ENCODE peak calls at places on chromosome 16, in six cellular contexts. L is lower lobe of right lung, Q is A673, R is tibial artery, G is SJSA1, A is fibroblast of mammary gland. X is an unnamed sample.

GRCh38 chr16:73735018-73735417 is 561.6 kb upstream of the PSMD7 start:
- DNase-seq in L (no peak), Q (no peak), R (no peak), G (peak), A (peak), X (no peak)

GRCh38 chr16:79532785-79533184 is 67.8 kb downstream of the MAF start:
- DNase-seq in L (no peak), Q (no peak), R (no peak), G (no peak), A (no peak), X (no peak)

GRCh38 chr16:57938936-57939871 is 31.7 kb downstream of the CNGB1 start:
- DNase-seq in L (peak), Q (peak), R (peak), G (peak), A (peak), X (no peak)

GRCh38 chr16:85323961-85324253 is 211.6 kb upstream of the CIBAR2 start:
- DNase-seq in L (no peak), Q (no peak), R (no peak), G (no peak), A (no peak), X (no peak)

GRCh38 chr16:7400117-7400890 is 67.7 kb downstream of the RBFOX1 start:
- DNase-seq in L (no peak), Q (no peak), R (no peak), G (no peak), A (no peak), X (no peak)

GRCh38 chr16:11755022-11755760 is 12.5 kb upstream of the TXNDC11 start:
- DNase-seq in L (no peak), Q (no peak), R (no peak), G (no peak), A (no peak), X (no peak)

GRCh38 chr16:9311303-9311954 is 220.0 kb downstream of the HAPSTR1 start:
- DNase-seq in L (no peak), Q (peak), R (no peak), G (no peak), A (no peak), X (no peak)

GRCh38 chr16:46949216-46949892 is 24.1 kb downstream of the DNAJA2 start:
- DNase-seq in L (no peak), Q (no peak), R (no peak), G (no peak), A (no peak), X (no peak)

GRCh38 chr16:54034684-54035083 is 251.9 kb downstream of the IRX3 start:
- DNase-seq in L (no peak), Q (no peak), R (no peak), G (no peak), A (peak), X (no peak)

GRCh38 chr16:78200623-78201096 is 101.2 kb downstream of the WWOX start:
- DNase-seq in L (no peak), Q (no peak), R (no peak), G (no peak), A (no peak), X (no peak)

GRCh38 chr16:69270395-69270794 is 40.8 kb upstream of the VPS4A start:
- DNase-seq in L (no peak), Q (peak), R (no peak), G (no peak), A (peak), X (no peak)

GRCh38 chr16:67781548-67781921 is 24.8 kb downstream of the RANBP10 start:
- DNase-seq in L (no peak), Q (no peak), R (no peak), G (no peak), A (no peak), X (no peak)

GRCh38 chr16:85681255-85681654 is 7.5 kb downstream of the GINS2 start:
- DNase-seq in L (peak), Q (no peak), R (no peak), G (no peak), A (no peak), X (no peak)

GRCh38 chr16:88566158-88566557 is 4.0 kb upstream of the ZC3H18 start:
- DNase-seq in L (no peak), Q (peak), R (no peak), G (no peak), A (peak), X (no peak)

GRCh38 chr16:30380072-30380471 is 2.3 kb downstream of the SEPTIN1 start:
- DNase-seq in L (no peak), Q (no peak), R (no peak), G (no peak), A (no peak), X (no peak)

GRCh38 chr16:30379165-30379783 is 3.1 kb downstream of the SEPTIN1 start:
- DNase-seq in L (no peak), Q (no peak), R (no peak), G (no peak), A (no peak), X (no peak)

GRCh38 chr16:30382398-30383015 is at the start of gene SEPTIN1:
- DNase-seq in L (no peak), Q (no peak), R (no peak), G (no peak), A (no peak), X (no peak)

GRCh38 chr16:30380801-30381208 is 1.6 kb downstream of the SEPTIN1 start:
- DNase-seq in L (no peak), Q (no peak), R (no peak), G (no peak), A (no peak), X (no peak)

GRCh38 chr16:30381351-30382041 is 865 bp downstream of the SEPTIN1 start:
- DNase-seq in L (no peak), Q (no peak), R (no peak), G (no peak), A (no peak), X (no peak)
- H3K4me3 ChIP-seq in L (peak), Q (no peak), R (no peak), G (no peak), A (no peak), X (no peak)

GRCh38 chr16:564690-565419 is 1.9 kb upstream of the NHLRC4 start:
- DNase-seq in L (no peak), Q (no peak), R (no peak), G (no peak), A (no peak), X (peak)
- H3K4me3 ChIP-seq in L (no peak), Q (no peak), R (no peak), G (no peak), A (no peak), X (peak)

DNA sequence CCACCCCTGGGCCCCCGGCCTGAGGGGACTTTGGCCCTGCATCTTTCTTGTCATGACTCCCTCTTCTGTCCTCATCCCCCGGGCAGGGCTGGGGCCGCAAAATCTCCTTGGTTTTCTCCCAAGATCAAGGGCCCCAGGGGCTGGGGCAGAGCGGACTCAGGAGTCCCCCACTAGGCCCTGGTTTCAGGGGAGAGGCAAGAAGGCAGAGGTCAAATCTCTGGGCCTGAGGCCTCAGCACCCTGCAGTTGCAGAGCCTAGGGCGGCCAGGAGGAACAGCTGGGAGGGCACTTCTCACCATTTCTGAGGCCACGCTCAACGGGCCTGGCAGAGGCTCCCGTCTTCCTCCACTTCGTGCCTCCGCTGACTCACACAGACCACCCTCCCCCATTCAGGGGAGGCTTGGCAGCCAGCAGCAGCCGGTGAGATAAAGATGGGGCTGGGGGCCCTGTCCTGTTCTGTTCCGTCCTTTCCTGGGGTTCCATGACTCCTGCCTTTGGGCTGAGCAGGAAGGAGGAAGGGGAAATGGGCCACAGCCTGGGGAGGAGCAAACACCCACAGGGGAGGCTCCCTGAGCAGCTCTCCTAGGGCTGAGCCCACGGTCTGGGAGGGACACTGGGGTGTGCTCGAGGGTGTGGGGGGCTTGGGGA is 12.4 kb downstream of the ZSCAN10 start:
- DNase-seq in L (no peak), Q (no peak), R (no peak), G (no peak), A (no peak), X (no peak)
- H3K4me3 ChIP-seq in L (peak), Q (no peak), R (peak), G (no peak), A (no peak), X (no peak)

DNA sequence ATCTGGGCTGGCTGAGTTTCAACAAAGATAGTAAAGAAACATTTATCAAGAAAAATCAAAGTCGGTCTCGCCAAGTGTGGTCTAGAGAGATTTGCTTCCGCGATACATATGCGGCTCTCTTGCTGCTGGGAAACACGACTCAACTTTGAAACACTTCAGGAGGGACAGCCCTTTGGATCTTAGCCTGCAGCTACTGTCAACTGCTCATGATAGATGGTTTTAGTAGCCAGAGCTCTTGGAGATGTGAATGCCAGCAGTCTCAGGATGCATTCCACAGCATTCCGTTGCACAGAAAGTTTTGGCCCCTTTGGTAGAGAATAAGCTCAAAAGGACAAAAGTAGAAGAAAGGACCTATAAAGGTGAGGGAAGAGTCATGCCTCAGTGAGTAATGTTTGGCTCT is 168.1 kb upstream of the CACNG3 start:
- DNase-seq in L (no peak), Q (no peak), R (no peak), G (no peak), A (no peak), X (no peak)
- H3K4me3 ChIP-seq in L (no peak), Q (no peak), R (no peak), G (no peak), A (no peak), X (no peak)

DNA sequence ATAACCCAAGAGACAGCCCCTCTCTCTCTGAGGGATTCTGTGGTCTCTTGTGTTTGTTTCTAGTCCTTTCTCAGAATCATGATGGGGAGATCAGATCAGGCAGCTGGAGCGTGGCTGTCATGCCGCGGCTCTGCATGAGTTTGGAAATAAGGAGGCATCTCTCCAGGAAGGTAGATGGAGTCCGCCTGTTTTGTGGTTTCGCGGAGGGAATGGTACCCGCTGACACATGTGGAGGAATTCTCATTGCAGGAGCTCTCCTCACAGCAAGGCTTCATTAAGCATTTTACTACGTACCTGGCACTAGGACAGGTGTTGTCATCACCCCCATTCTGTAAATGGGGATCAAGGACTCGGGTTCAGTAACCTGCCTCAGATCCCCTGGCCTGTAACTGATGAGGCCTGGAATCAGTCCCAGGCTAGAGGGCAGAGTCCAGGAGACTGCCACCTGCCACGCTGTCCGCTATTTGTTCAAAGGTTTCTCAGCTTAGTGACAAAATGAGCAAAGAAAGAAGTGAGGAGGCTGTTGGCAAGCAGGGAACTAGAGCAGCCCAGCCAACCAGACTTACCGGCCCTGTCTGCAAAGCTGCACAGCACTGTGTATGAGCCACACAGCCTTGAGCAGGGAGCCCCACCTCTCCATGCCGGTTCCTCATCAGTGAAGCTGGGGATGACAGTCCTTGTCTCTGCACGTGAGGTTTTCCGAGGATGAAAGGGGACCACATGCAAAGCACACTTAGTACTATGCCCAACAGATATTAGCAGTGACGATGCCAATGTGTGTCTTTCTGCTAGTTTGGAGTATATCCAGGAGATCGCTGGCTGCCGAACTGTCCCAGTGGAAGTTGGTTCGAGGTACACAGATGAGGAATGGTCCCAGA is 11.0 kb downstream of the KDM8 start:
- DNase-seq in L (no peak), Q (no peak), R (no peak), G (no peak), A (no peak), X (no peak)
- H3K4me3 ChIP-seq in L (no peak), Q (no peak), R (no peak), G (no peak), A (no peak), X (no peak)

DNA sequence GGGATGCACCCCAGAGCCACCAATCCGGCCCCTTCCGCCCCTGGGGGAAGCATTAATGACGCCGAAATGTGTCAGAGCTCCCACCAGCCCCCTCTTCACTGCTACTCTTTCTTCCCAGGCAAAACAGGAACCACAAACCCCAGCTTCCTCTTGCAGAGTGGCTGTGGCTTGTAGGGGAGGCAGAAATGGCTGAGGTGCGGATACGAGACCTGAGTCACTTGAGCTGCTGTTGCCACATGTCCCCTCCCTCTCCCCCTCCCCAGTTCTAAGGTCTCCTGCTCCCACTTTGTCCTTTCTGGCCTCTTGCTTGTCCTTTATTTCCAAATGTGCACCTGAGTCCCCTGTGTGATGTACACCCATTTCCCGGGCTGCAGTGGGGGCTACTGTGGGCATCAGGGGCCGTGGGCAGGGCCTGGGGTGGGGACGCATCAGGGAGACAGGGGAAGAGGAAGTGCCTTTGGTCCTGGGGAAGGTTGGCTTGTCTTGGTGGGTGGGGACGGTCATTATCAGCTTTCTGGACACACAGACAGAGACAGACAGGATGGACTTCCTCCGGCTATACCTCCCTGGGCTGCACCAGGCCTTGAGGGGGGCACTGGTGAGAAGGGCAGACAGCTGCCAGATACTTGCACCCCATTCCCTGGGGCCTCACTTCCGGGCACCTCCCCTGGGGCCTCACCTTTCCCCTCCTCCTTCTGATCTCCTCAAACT is at the start of gene APOBR:
- DNase-seq in L (peak), Q (no peak), R (peak), G (no peak), A (no peak), X (no peak)
- H3K4me3 ChIP-seq in L (peak), Q (no peak), R (peak), G (no peak), A (no peak), X (no peak)

DNA sequence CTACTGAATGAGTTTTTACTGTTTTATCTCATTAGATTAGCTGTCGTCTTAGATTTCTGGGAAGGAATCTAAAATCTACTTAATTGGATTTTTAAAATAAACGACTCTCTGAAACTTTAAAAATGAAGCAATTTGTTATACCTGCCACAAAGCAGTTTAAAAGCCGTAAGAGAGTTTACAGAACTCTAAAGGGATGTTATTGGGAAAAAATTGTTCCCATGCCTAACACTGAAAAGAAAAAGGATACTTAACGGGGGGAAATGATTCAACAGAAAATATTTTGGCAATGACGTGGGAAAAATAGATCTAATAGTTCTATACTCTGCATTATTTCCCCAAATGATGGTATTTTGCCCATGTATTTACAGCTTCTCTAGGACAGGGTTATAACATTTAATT is 27.0 kb downstream of the ARHGAP17 start:
- DNase-seq in L (no peak), Q (no peak), R (no peak), G (no peak), A (peak), X (no peak)
- H3K4me3 ChIP-seq in L (no peak), Q (peak), R (no peak), G (no peak), A (no peak), X (peak)

GRCh38 chr16:89668790-89669158 is 11.1 kb downstream of the SPATA33 start:
- DNase-seq in L (no peak), Q (no peak), R (no peak), G (no peak), A (no peak), X (no peak)

GRCh38 chr16:89667633-89668032 is 10.0 kb downstream of the SPATA33 start:
- DNase-seq in L (no peak), Q (no peak), R (no peak), G (no peak), A (no peak), X (no peak)

GRCh38 chr16:89669755-89670154 is 12.1 kb downstream of the SPATA33 start:
- DNase-seq in L (no peak), Q (no peak), R (no peak), G (no peak), A (no peak), X (no peak)

GRCh38 chr16:89672177-89672941 is 14.1 kb upstream of the CDK10 start:
- DNase-seq in L (no peak), Q (no peak), R (no peak), G (no peak), A (no peak), X (no peak)

GRCh38 chr16:89670496-89671431 is 13.1 kb downstream of the SPATA33 start:
- DNase-seq in L (no peak), Q (no peak), R (no peak), G (no peak), A (peak), X (no peak)
- H3K4me3 ChIP-seq in L (no peak), Q (no peak), R (no peak), G (no peak), A (no peak), X (no peak)

DNA sequence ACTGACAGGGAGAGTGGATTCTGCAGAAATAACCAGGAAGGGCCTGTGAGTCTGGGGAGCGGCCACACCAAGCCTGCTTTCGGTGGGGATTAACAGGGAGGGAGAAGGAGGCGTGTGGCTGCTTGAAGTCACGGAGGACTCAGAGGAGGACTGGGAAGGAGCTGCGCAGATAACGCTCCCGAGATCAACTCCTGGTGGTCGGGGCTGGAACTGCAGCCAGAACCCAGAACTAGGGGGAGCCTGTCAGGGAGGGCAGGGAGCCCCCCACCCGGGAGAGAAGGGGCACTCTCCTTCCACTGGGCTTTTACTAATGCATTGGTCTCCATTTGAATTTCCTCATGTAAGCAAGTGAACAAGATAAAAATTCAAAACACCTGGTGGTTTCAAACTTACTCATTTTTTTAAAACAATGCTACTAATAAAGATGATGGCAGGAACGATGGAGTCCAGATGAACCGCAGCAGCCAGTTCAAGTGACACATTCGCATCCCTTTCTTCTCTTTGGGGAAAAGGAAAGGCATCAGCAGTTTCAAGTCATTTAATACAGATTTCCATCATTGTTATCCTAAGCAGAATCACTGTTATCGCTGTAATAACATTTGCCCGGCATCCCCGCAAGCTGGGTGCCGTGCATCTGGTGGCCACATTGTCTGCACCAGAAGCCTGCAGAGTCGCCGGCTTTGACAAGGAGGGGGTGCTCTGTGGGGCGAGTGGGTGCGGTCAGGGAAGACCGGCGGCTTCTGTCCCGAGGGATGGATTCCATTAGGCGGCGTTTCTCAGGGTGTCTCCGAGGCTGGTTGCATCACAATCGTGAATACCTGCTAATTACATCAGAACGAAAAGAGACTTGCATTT is 183.0 kb downstream of the FOXL1 start:
- DNase-seq in L (no peak), Q (peak), R (peak), G (peak), A (peak), X (no peak)
- H3K4me3 ChIP-seq in L (no peak), Q (peak), R (peak), G (peak), A (peak), X (no peak)